ENCODE peak calls at places on chromosomes 11 and 22, in five cellular contexts. V is esophagus muscularis mucosa, M is IMR-90, E is psoas muscle, U is colonic mucosa. I is an unnamed sample.

GRCh38 chr11:1126491-1126926 is 31.2 kb upstream of the MUC5AC start:
- DNase-seq in M (no peak), E (no peak), V (no peak), U (no peak), I (no peak)

GRCh38 chr11:122441702-122442092 is 213.8 kb upstream of the UBASH3B start:
- DNase-seq in E (no peak), M (no peak), U (no peak), V (no peak), I (no peak)

GRCh38 chr11:59078435-59078834 is 7.7 kb upstream of the GLYATL1B start:
- DNase-seq in U (no peak), M (no peak), V (peak; percentile 1), E (no peak), I (no peak)

GRCh38 chr11:95279921-95280861 is 49.2 kb upstream of the SESN3 start:
- DNase-seq in V (no peak), U (no peak), E (peak; percentile 18), M (no peak), I (no peak)

GRCh38 chr22:42375982-42376381 is 56.2 kb downstream of the NFAM1 start:
- DNase-seq in E (peak; percentile 36), M (no peak), U (peak; percentile 59), V (no peak), I (no peak)

GRCh38 chr22:46351131-46351735 is 15.7 kb downstream of the TRMU start:
- DNase-seq in U (no peak), V (no peak), E (no peak), M (no peak), I (no peak)

GRCh38 chr22:46104881-46105493 is 45.3 kb upstream of the PPARA start:
- DNase-seq in M (no peak), U (no peak), V (no peak), E (no peak), I (no peak)

GRCh38 chr11:120170741-120171261 is 32.9 kb upstream of the TRIM29 start:
- DNase-seq in M (no peak), V (peak; percentile 74), E (no peak), U (no peak), I (no peak)

GRCh38 chr11:97683733-97684132 is 1293.9 kb downstream of the JRKL start:
- DNase-seq in V (no peak), E (no peak), M (no peak), U (no peak), I (no peak)

GRCh38 chr22:30694638-30695350 is at the start of gene OSBP2:
- DNase-seq in E (peak; percentile 44), M (no peak), V (no peak), U (peak; percentile 34), I (peak; percentile 32)

GRCh38 chr11:111000400-111001090 is 245.0 kb upstream of the POU2AF2 start:
- DNase-seq in E (no peak), M (no peak), U (no peak), V (peak; percentile 62), I (no peak)

GRCh38 chr11:77710358-77710757 is 72.8 kb upstream of the CLNS1A start:
- DNase-seq in E (no peak), M (peak; percentile 67), V (no peak), U (no peak), I (no peak)

GRCh38 chr11:135075740-135076139 is 663.7 kb upstream of the B3GAT1 start:
- DNase-seq in E (peak; percentile 48), U (peak; percentile 53), M (peak; percentile 5), V (no peak), I (peak; percentile 17)

GRCh38 chr11:134098566-134099184 is 29.8 kb downstream of the JAM3 start:
- DNase-seq in V (no peak), E (no peak), U (no peak), M (no peak), I (peak; percentile 4)

GRCh38 chr22:36507518-36508010 is 724 bp upstream of the FOXRED2 start:
- DNase-seq in M (no peak), V (no peak), U (no peak), E (no peak), I (no peak)

GRCh38 chr11:2759228-2760195 is 59.7 kb upstream of the KCNQ1OT1 start:
- DNase-seq in E (no peak), U (peak; percentile 16), V (no peak), M (no peak), I (no peak)

GRCh38 chr11:36362902-36363301 is 66.8 kb downstream of the PRR5L start:
- DNase-seq in U (no peak), E (no peak), V (peak; percentile 60), M (peak; percentile 67), I (no peak)

GRCh38 chr22:46639843-46640242 is 19.7 kb downstream of the GRAMD4 start:
- DNase-seq in U (no peak), V (no peak), M (peak; percentile 7), E (no peak), I (no peak)

GRCh38 chr11:65779919-65780769 is 632 bp downstream of the AP5B1 start:
- DNase-seq in V (peak; percentile 94), U (peak; percentile 84), M (peak; percentile 67), E (peak; percentile 84), I (peak; percentile 55)

GRCh38 chr22:28410050-28410816 is 269.4 kb downstream of the TTC28 start:
- DNase-seq in V (no peak), E (no peak), U (no peak), M (peak; percentile 71), I (no peak)

GRCh38 chr11:126060651-126061220 is 1.9 kb downstream of the CDON start:
- DNase-seq in E (no peak), V (no peak), U (no peak), M (no peak), I (no peak)

GRCh38 chr22:29877620-29878019 is 5.4 kb upstream of the MTMR3 start:
- DNase-seq in E (no peak), V (no peak), M (peak; percentile 31), U (no peak), I (no peak)

GRCh38 chr11:96337541-96338530 is 5.2 kb downstream of the MAML2 start:
- DNase-seq in M (peak; percentile 60), U (peak; percentile 42), V (no peak), E (no peak), I (peak; percentile 47)

GRCh38 chr11:76329983-76330382 is 50.9 kb downstream of the THAP12 start:
- DNase-seq in E (no peak), U (no peak), M (no peak), V (no peak), I (no peak)

GRCh38 chr11:7098235-7098832 is 9.5 kb downstream of the RBMXL2 start:
- DNase-seq in E (no peak), M (peak; percentile 46), V (no peak), U (no peak), I (peak; percentile 49)

GRCh38 chr11:109439684-109440083 is 17.7 kb downstream of the C11orf87 start:
- DNase-seq in M (no peak), E (no peak), U (no peak), V (peak; percentile 72), I (no peak)

GRCh38 chr11:62682518-62682917 is 3.6 kb upstream of the UBXN1 start:
- DNase-seq in U (no peak), E (no peak), V (no peak), M (no peak), I (no peak)

GRCh38 chr11:92329644-92330043 is 105.0 kb downstream of the FAT3 start:
- DNase-seq in E (no peak), U (no peak), V (no peak), M (peak; percentile 38), I (no peak)

GRCh38 chr11:34890812-34891211 is 25.4 kb downstream of the APIP start:
- DNase-seq in V (no peak), M (peak; percentile 55), E (no peak), U (no peak), I (no peak)

GRCh38 chr11:108838804-108839128 is 173.9 kb downstream of the DDX10 start:
- DNase-seq in V (no peak), E (no peak), U (no peak), M (no peak), I (no peak)

GRCh38 chr11:14583252-14584105 is 60.1 kb upstream of the PDE3B start:
- DNase-seq in M (no peak), E (no peak), U (peak; percentile 60), V (peak; percentile 90), I (no peak)

GRCh38 chr11:40306938-40307548 is 1152.4 kb downstream of the LRRC4C start:
- DNase-seq in M (peak; percentile 63), V (no peak), E (no peak), U (no peak), I (no peak)

GRCh38 chr22:26428515-26429457 is at the start of gene ASPHD2:
- DNase-seq in V (no peak), E (peak; percentile 63), M (peak; percentile 51), U (peak; percentile 69), I (peak; percentile 72)

GRCh38 chr11:47384498-47384897 is 6.2 kb upstream of the SPI1 start:
- DNase-seq in E (no peak), M (no peak), U (no peak), V (no peak), I (no peak)

GRCh38 chr11:68525930-68526329 is 65.4 kb downstream of the PPP6R3 start:
- DNase-seq in U (no peak), E (no peak), M (peak; percentile 47), V (no peak), I (no peak)

GRCh38 chr11:30830666-30831065 is 244.5 kb upstream of the MPPED2 start:
- DNase-seq in M (no peak), U (no peak), V (no peak), E (no peak), I (no peak)

GRCh38 chr11:113176561-113176960 is 137.8 kb upstream of the TTC12 start:
- DNase-seq in E (no peak), U (no peak), V (no peak), M (no peak), I (no peak)

GRCh38 chr11:10072841-10073240 is 221.2 kb downstream of the SBF2 start:
- DNase-seq in U (no peak), V (no peak), E (no peak), M (peak; percentile 35), I (no peak)

GRCh38 chr22:32079110-32080089 is 36.3 kb downstream of the SLC5A1 start:
- DNase-seq in V (peak; percentile 66), M (peak; percentile 68), U (no peak), E (no peak), I (no peak)

GRCh38 chr11:12792018-12792417 is 117.8 kb downstream of the TEAD1 start:
- DNase-seq in U (no peak), V (no peak), M (no peak), E (no peak), I (no peak)
- H3K4me1 ChIP-seq in U (no peaks in the 10 kb centered on the region), V (peaks cover 22% of the 10 kb centered on the region), M (peaks cover 12% of the 10 kb centered on the region), E (peaks cover 50% of the 10 kb centered on the region), I (no peaks in the 10 kb centered on the region)

GRCh38 chr11:93603671-93604070 is 57.8 kb upstream of the CEP295 start:
- DNase-seq in U (no peak), M (no peak), V (no peak), E (no peak), I (no peak)
- H3K27ac ChIP-seq in U (no peak overlapping the region), M (no peak overlapping the region), V (no peak overlapping the region), E (no peak overlapping the region), I (no peak overlapping the region)

GRCh38 chr11:70552441-70553150 is 154.3 kb downstream of the CTTN start:
- DNase-seq in M (no peak), V (no peak), U (no peak), E (no peak), I (no peak)
- H3K9me3 ChIP-seq in M (no peaks in the 10 kb centered on the region), V (no peaks in the 10 kb centered on the region), U (no peaks in the 10 kb centered on the region), E (no peaks in the 10 kb centered on the region), I (no peaks in the 10 kb centered on the region)

DNA sequence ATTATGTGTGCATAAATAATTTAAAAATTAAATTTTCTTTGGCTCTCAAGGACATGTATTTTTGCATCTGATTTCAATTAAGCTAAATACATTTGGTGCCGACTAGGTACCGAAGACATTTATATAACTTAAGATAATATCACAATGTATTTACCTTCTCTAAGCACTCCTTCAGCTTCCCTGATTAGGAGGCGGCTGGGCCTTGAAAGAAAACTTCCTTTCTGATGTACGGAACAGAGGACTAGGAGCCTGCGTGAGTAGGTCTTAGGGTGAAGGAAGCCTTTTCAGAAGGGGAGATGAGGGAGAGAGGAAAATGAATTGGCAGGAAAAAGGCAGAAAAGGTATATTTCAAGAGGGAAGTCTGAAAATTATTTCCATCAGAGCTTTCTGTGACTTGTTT is 28.7 kb upstream of the DDX6 start:
- DNase-seq in M (no peak), V (no peak), U (no peak), E (no peak), I (no peak)
- H3K4me1 ChIP-seq in M (no peaks in the 10 kb centered on the region), V (peaks cover 20% of the 10 kb centered on the region), U (peaks cover 4% of the 10 kb centered on the region), E (peaks cover 6% of the 10 kb centered on the region), I (no peaks in the 10 kb centered on the region)